ENCODE peak calls at places on chromosome 6, in four cellular contexts. A is GF-D8, J is endodermal cell, M is NT2/D1. E is an unnamed sample.

GRCh38 chr6:170151235-170152110 is 139.4 kb downstream of the DLL1 start:
- DNase-seq in A (no peak), J (peak; percentile 69), M (no peak), E (no peak)

GRCh38 chr6:19734519-19734918 is 102.7 kb upstream of the ID4 start:
- DNase-seq in A (no peak), J (no peak), M (no peak), E (no peak)

GRCh38 chr6:128491643-128492206 is 28.7 kb downstream of the PTPRK start:
- DNase-seq in A (no peak), J (no peak), M (no peak), E (no peak)

GRCh38 chr6:162443101-162443500 is 284.5 kb downstream of the PRKN start:
- DNase-seq in A (no peak), J (no peak), M (no peak), E (no peak)

GRCh38 chr6:42017021-42017643 is 33.2 kb upstream of the TAF8 start:
- DNase-seq in A (peak; percentile 50), J (no peak), M (no peak), E (peak; percentile 0)

GRCh38 chr6:115729036-115729435 is 331.7 kb downstream of the FRK start:
- DNase-seq in A (no peak), J (peak; percentile 50), M (no peak), E (no peak)

GRCh38 chr6:37971711-37972410 is 152.3 kb downstream of the ZFAND3 start:
- DNase-seq in A (no peak), J (no peak), M (no peak), E (no peak)

GRCh38 chr6:105428342-105428957 is 25.6 kb upstream of the PREP start:
- DNase-seq in A (no peak), J (no peak), M (no peak), E (no peak)

GRCh38 chr6:1849686-1850580 is 240.2 kb downstream of the FOXC1 start:
- DNase-seq in A (peak; percentile 72), J (no peak), M (no peak), E (no peak)

GRCh38 chr6:142155895-142156757 is 9.1 kb downstream of the VTA1 start:
- DNase-seq in A (no peak), J (peak; percentile 45), M (no peak), E (no peak)

GRCh38 chr6:17842934-17843821 is 136.5 kb upstream of the NUP153 start:
- DNase-seq in A (no peak), J (peak; percentile 2), M (no peak), E (no peak)

E was measured in SIG-M5.